ENCODE peak calls at places on chromosomes 2 and 18, in ten cellular contexts. O is lower leg skin; P is activated naive CD4-positive, alpha-beta T cell treated with anti-CD3 and anti-CD28 coated beads, Interleukin-2, amount 10 ng/mL, durations not matched to agents 7 days and 5 days; G is T-cell; Q is K562; C is neural crest cell; K is iris pigment epithelial cell; H is GM23248; L is GM13977; F is nucleus accumbens. I is an unnamed sample.

GRCh38 chr2:106609780-106610179 is 122.6 kb downstream of the CD8B2 start:
- DNase-seq in O (no peak), P (no peak), G (no peak), Q (no peak), C (no peak), K (no peak), H (no peak), L (no peak), F (no peak), I (no peak)

GRCh38 chr2:75094405-75094804 is 104.9 kb downstream of the TACR1 start:
- DNase-seq in O (no peak), P (no peak), G (no peak), Q (no peak), C (no peak), K (no peak), H (no peak), L (no peak), F (no peak), I (no peak)

GRCh38 chr2:10007440-10007839 is 35.9 kb upstream of the KLF11 start:
- DNase-seq in O (no peak), P (no peak), G (no peak), Q (no peak), C (no peak), K (no peak), H (peak; percentile 70), L (no peak), F (no peak), I (no peak)

GRCh38 chr2:10342245-10342951 is 39.7 kb downstream of the HPCAL1 start:
- DNase-seq in O (no peak), P (no peak), G (no peak), Q (no peak), C (no peak), K (no peak), H (peak; percentile 43), L (no peak), F (no peak), I (no peak)

GRCh38 chr2:232142049-232142448 is 180.5 kb downstream of the DIS3L2 start:
- DNase-seq in O (no peak), P (peak; percentile 49), G (no peak), Q (peak; percentile 25), C (peak; percentile 12), K (peak; percentile 20), H (peak; percentile 37), L (peak; percentile 34), F (peak; percentile 11), I (peak; percentile 57)

GRCh38 chr18:46372670-46373069 is 268.5 kb downstream of the HAUS1 start:
- DNase-seq in O (no peak), P (no peak), G (no peak), Q (no peak), C (no peak), K (no peak), H (no peak), L (no peak), F (no peak), I (no peak)

GRCh38 chr2:163182764-163183354 is 344.3 kb upstream of the KCNH7 start:
- DNase-seq in O (no peak), P (no peak), G (no peak), Q (peak; percentile 10), C (no peak), K (peak; percentile 28), H (peak; percentile 43), L (peak; percentile 13), F (no peak), I (peak; percentile 58)

GRCh38 chr2:51263921-51264320 is 232.0 kb upstream of the NRXN1 start:
- DNase-seq in O (no peak), P (no peak), G (no peak), Q (no peak), C (no peak), K (no peak), H (no peak), L (no peak), F (no peak), I (no peak)

GRCh38 chr2:50529600-50530218 is 502.2 kb downstream of the NRXN1 start:
- DNase-seq in O (no peak), P (no peak), G (no peak), Q (peak; percentile 32), C (no peak), K (peak; percentile 64), H (peak; percentile 57), L (peak; percentile 21), F (no peak), I (peak; percentile 81)

GRCh38 chr2:26018184-26018716 is 15.6 kb upstream of the RAB10 start:
- DNase-seq in O (peak; percentile 84), P (no peak), G (no peak), Q (peak; percentile 78), C (no peak), K (peak; percentile 92), H (peak; percentile 96), L (no peak), F (no peak), I (peak; percentile 93)

GRCh38 chr2:72146357-72147302 is 1.0 kb downstream of the CYP26B1 start:
- DNase-seq in O (no peak), P (peak; percentile 19), G (no peak), Q (no peak), C (no peak), K (no peak), H (no peak), L (peak; percentile 48), F (no peak), I (no peak)

GRCh38 chr2:234267534-234267933 is 217.0 kb downstream of the SPP2 start:
- DNase-seq in O (no peak), P (no peak), G (no peak), Q (no peak), C (no peak), K (no peak), H (no peak), L (no peak), F (no peak), I (no peak)

GRCh38 chr2:26722911-26723310 is 30.4 kb downstream of the KCNK3 start:
- DNase-seq in O (no peak), P (no peak), G (no peak), Q (no peak), C (no peak), K (no peak), H (no peak), L (no peak), F (no peak), I (no peak)

GRCh38 chr18:9753863-9754262 is 45.8 kb downstream of the RAB31 start:
- DNase-seq in O (no peak), P (no peak), G (no peak), Q (no peak), C (no peak), K (no peak), H (peak; percentile 27), L (no peak), F (no peak), I (no peak)

GRCh38 chr2:236317938-236318396 is 53.8 kb upstream of the ASB18 start:
- DNase-seq in O (no peak), P (no peak), G (no peak), Q (no peak), C (no peak), K (no peak), H (no peak), L (no peak), F (no peak), I (no peak)

GRCh38 chr2:224838335-224838734 is 122.2 kb upstream of the CCDC195 start:
- DNase-seq in O (no peak), P (no peak), G (no peak), Q (no peak), C (no peak), K (peak; percentile 59), H (peak; percentile 63), L (no peak), F (no peak), I (peak; percentile 96)

GRCh38 chr18:76558881-76559667 is 64.0 kb upstream of the ZNF516 start:
- DNase-seq in O (no peak), P (no peak), G (no peak), Q (no peak), C (no peak), K (no peak), H (peak; percentile 19), L (no peak), F (no peak), I (no peak)

GRCh38 chr2:215149894-215150293 is 11.5 kb upstream of the ABCA12 start:
- DNase-seq in O (no peak), P (no peak), G (no peak), Q (no peak), C (no peak), K (no peak), H (no peak), L (no peak), F (no peak), I (no peak)

GRCh38 chr18:72672364-72673151 is 128.4 kb upstream of the CBLN2 start:
- DNase-seq in O (no peak), P (no peak), G (no peak), Q (peak; percentile 14), C (no peak), K (peak; percentile 37), H (peak; percentile 61), L (peak; percentile 48), F (no peak), I (peak; percentile 74)

GRCh38 chr2:64210816-64211215 is 66.6 kb upstream of the PELI1 start:
- DNase-seq in O (no peak), P (no peak), G (no peak), Q (no peak), C (no peak), K (no peak), H (no peak), L (no peak), F (no peak), I (no peak)